ENCODE peak calls at places on chromosome 1, in nine cellular contexts. K, Z, A, Y, O, M, N, G and J are unnamed samples.

GRCh38 chr1:157085416-157085815 is 14.2 kb downstream of the ETV3L start:
- DNase-seq in K (peak; percentile 59), Z (no peak), A (no peak), Y (no peak), O (no peak), M (no peak), N (no peak), G (no peak), J (no peak)

GRCh38 chr1:24317081-24317480 is 2.1 kb upstream of the GRHL3 start:
- DNase-seq in K (no peak), Z (no peak), A (no peak), Y (no peak), O (no peak), M (no peak), N (no peak), G (no peak), J (no peak)

GRCh38 chr1:86461482-86461881 is 7.2 kb upstream of the CLCA1 start:
- DNase-seq in K (no peak), Z (no peak), A (no peak), Y (no peak), O (no peak), M (no peak), N (no peak), G (no peak), J (no peak)

GRCh38 chr1:196180847-196181593 is 427.2 kb downstream of the KCNT2 start:
- DNase-seq in K (peak; percentile 77), Z (no peak), A (no peak), Y (no peak), O (no peak), M (no peak), N (no peak), G (no peak), J (no peak)

GRCh38 chr1:30830537-30830936 is 73.0 kb upstream of the LAPTM5 start:
- DNase-seq in K (no peak), Z (no peak), A (no peak), Y (no peak), O (no peak), M (no peak), N (no peak), G (no peak), J (no peak)

GRCh38 chr1:103460496-103460895 is 65.0 kb upstream of the RNPC3 start:
- DNase-seq in K (no peak), Z (no peak), A (no peak), Y (no peak), O (no peak), M (no peak), N (no peak), G (no peak), J (no peak)

GRCh38 chr1:186026946-186027345 is 292.8 kb downstream of the HMCN1 start:
- DNase-seq in K (no peak), Z (no peak), A (no peak), Y (no peak), O (no peak), M (no peak), N (no peak), G (no peak), J (no peak)

GRCh38 chr1:30512922-30513265 is 210.5 kb downstream of the MATN1 start:
- DNase-seq in K (no peak), Z (no peak), A (no peak), Y (no peak), O (no peak), M (no peak), N (no peak), G (no peak), J (no peak)

GRCh38 chr1:57949168-57949567 is 525.3 kb upstream of the DAB1 start:
- DNase-seq in K (no peak), Z (no peak), A (no peak), Y (no peak), O (no peak), M (no peak), N (no peak), G (no peak), J (no peak)

GRCh38 chr1:161962094-161962887 is 61.4 kb downstream of the OLFML2B start:
- DNase-seq in K (peak; percentile 88), Z (no peak), A (no peak), Y (no peak), O (no peak), M (no peak), N (no peak), G (no peak), J (peak; percentile 24)